ENCODE peak calls at places on chromosomes 6 and 20, in five cellular contexts. One of them, this sample, is unnamed.

GRCh38 chr6:11431455-11431937 is 106.1 kb upstream of the TMEM170B start:
- DNase-seq in NCI-H524: no peak
- DNase-seq in amniotic stem cell: no peak
- DNase-seq in posterior vena cava: no peak
- DNase-seq in activated B cell treated with CpG ODN at 0.5 μM for 24 hours: no peak
- DNase-seq in this sample: no peak

GRCh38 chr6:137496909-137497721 is 2.9 kb upstream of the OLIG3 start:
- DNase-seq in NCI-H524: peak; percentile 48
- DNase-seq in amniotic stem cell: no peak
- DNase-seq in posterior vena cava: no peak
- DNase-seq in activated B cell treated with CpG ODN at 0.5 μM for 24 hours: no peak
- DNase-seq in this sample: no peak

GRCh38 chr6:128638817-128639216 is 118.4 kb upstream of the PTPRK start:
- DNase-seq in NCI-H524: no peak
- DNase-seq in amniotic stem cell: no peak
- DNase-seq in posterior vena cava: no peak
- DNase-seq in activated B cell treated with CpG ODN at 0.5 μM for 24 hours: no peak
- DNase-seq in this sample: no peak

GRCh38 chr20:54208492-54209044 is 681 bp downstream of the PFDN4 start:
- DNase-seq in NCI-H524: no peak
- DNase-seq in amniotic stem cell: no peak
- DNase-seq in posterior vena cava: no peak
- DNase-seq in activated B cell treated with CpG ODN at 0.5 μM for 24 hours: no peak
- DNase-seq in this sample: no peak

GRCh38 chr20:15475483-15475882 is 1097.8 kb downstream of the KIF16B start:
- DNase-seq in NCI-H524: peak; percentile 34
- DNase-seq in amniotic stem cell: no peak
- DNase-seq in posterior vena cava: peak; percentile 82
- DNase-seq in activated B cell treated with CpG ODN at 0.5 μM for 24 hours: no peak
- DNase-seq in this sample: peak; percentile 35

GRCh38 chr6:150175611-150176151 is 32.8 kb downstream of the PPP1R14C start:
- DNase-seq in NCI-H524: no peak
- DNase-seq in amniotic stem cell: no peak
- DNase-seq in posterior vena cava: no peak
- DNase-seq in activated B cell treated with CpG ODN at 0.5 μM for 24 hours: no peak
- DNase-seq in this sample: no peak

GRCh38 chr20:13819885-13820645 is 35.2 kb downstream of the NDUFAF5 start:
- DNase-seq in NCI-H524: peak; percentile 70
- DNase-seq in amniotic stem cell: peak; percentile 22
- DNase-seq in posterior vena cava: no peak
- DNase-seq in activated B cell treated with CpG ODN at 0.5 μM for 24 hours: no peak
- DNase-seq in this sample: no peak

GRCh38 chr6:85552652-85553051 is 41.0 kb downstream of the SNX14 start:
- DNase-seq in NCI-H524: no peak
- DNase-seq in amniotic stem cell: no peak
- DNase-seq in posterior vena cava: no peak
- DNase-seq in activated B cell treated with CpG ODN at 0.5 μM for 24 hours: no peak
- DNase-seq in this sample: no peak

GRCh38 chr6:161443868-161444267 is 170.0 kb upstream of the AGPAT4 start:
- DNase-seq in NCI-H524: peak; percentile 46
- DNase-seq in amniotic stem cell: no peak
- DNase-seq in posterior vena cava: no peak
- DNase-seq in activated B cell treated with CpG ODN at 0.5 μM for 24 hours: no peak
- DNase-seq in this sample: no peak

GRCh38 chr6:97456070-97456469 is 173.1 kb upstream of the MMS22L start:
- DNase-seq in NCI-H524: no peak
- DNase-seq in amniotic stem cell: no peak
- DNase-seq in posterior vena cava: no peak
- DNase-seq in activated B cell treated with CpG ODN at 0.5 μM for 24 hours: no peak
- DNase-seq in this sample: no peak

GRCh38 chr6:35668708-35669440 is 19.8 kb downstream of the FKBP5 start:
- DNase-seq in NCI-H524: no peak
- DNase-seq in amniotic stem cell: no peak
- DNase-seq in posterior vena cava: no peak
- DNase-seq in activated B cell treated with CpG ODN at 0.5 μM for 24 hours: no peak
- DNase-seq in this sample: no peak

GRCh38 chr20:34570859-34571306 is 12.4 kb downstream of the MAP1LC3A start:
- DNase-seq in NCI-H524: no peak
- DNase-seq in amniotic stem cell: peak; percentile 25
- DNase-seq in posterior vena cava: peak; percentile 23
- DNase-seq in activated B cell treated with CpG ODN at 0.5 μM for 24 hours: no peak
- DNase-seq in this sample: no peak

GRCh38 chr6:39776581-39776980 is 15.6 kb upstream of the DAAM2 start:
- DNase-seq in NCI-H524: no peak
- DNase-seq in amniotic stem cell: no peak
- DNase-seq in posterior vena cava: no peak
- DNase-seq in activated B cell treated with CpG ODN at 0.5 μM for 24 hours: no peak
- DNase-seq in this sample: no peak

GRCh38 chr6:155418017-155418749 is 37.5 kb downstream of the NOX3 start:
- DNase-seq in NCI-H524: no peak
- DNase-seq in amniotic stem cell: peak; percentile 29
- DNase-seq in posterior vena cava: no peak
- DNase-seq in activated B cell treated with CpG ODN at 0.5 μM for 24 hours: no peak
- DNase-seq in this sample: peak; percentile 14

GRCh38 chr6:150006961-150007464 is 18.3 kb downstream of the RAET1L start:
- DNase-seq in NCI-H524: peak; percentile 24
- DNase-seq in amniotic stem cell: no peak
- DNase-seq in posterior vena cava: peak; percentile 41
- DNase-seq in activated B cell treated with CpG ODN at 0.5 μM for 24 hours: no peak
- DNase-seq in this sample: no peak

GRCh38 chr6:96816182-96816888 is 20.9 kb downstream of the GPR63 start:
- DNase-seq in NCI-H524: peak; percentile 41
- DNase-seq in amniotic stem cell: no peak
- DNase-seq in posterior vena cava: no peak
- DNase-seq in activated B cell treated with CpG ODN at 0.5 μM for 24 hours: no peak
- DNase-seq in this sample: no peak

GRCh38 chr6:160102956-160103824 is 18.4 kb upstream of the SLC22A1 start:
- DNase-seq in NCI-H524: peak; percentile 45
- DNase-seq in amniotic stem cell: no peak
- DNase-seq in posterior vena cava: no peak
- DNase-seq in activated B cell treated with CpG ODN at 0.5 μM for 24 hours: no peak
- DNase-seq in this sample: peak; percentile 31

GRCh38 chr20:42553374-42553773 is 636.3 kb downstream of the PTPRT start:
- DNase-seq in NCI-H524: no peak
- DNase-seq in amniotic stem cell: no peak
- DNase-seq in posterior vena cava: no peak
- DNase-seq in activated B cell treated with CpG ODN at 0.5 μM for 24 hours: no peak
- DNase-seq in this sample: no peak

GRCh38 chr20:56411759-56412472 is at the start of gene CASS4:
- DNase-seq in NCI-H524: no peak
- DNase-seq in amniotic stem cell: no peak
- DNase-seq in posterior vena cava: no peak
- DNase-seq in activated B cell treated with CpG ODN at 0.5 μM for 24 hours: no peak
- DNase-seq in this sample: no peak

This sample was measured in transverse colon.